ENCODE peak calls at places on chromosome 7, in nine cellular contexts. R is cardiac fibroblast, Z is IMR-90, A is HCT116, F is HFFc6, P is colonic mucosa, H is mesothelial cell of epicardium, V is epithelial cell of esophagus, S is kidney epithelial cell. N is an unnamed sample.

GRCh38 chr7:52741670-52742069 is 293.8 kb upstream of the POM121L12 start:
- DNase-seq in Z (no peak), V (no peak), A (no peak), H (no peak), P (no peak), F (no peak), R (no peak), S (no peak), N (no peak)

GRCh38 chr7:36819639-36820038 is 95.3 kb upstream of the AOAH start:
- DNase-seq in A (no peak), H (no peak), R (no peak), Z (no peak), P (no peak), F (no peak), S (no peak), V (no peak), N (no peak)

GRCh38 chr7:136657332-136657942 is 211.0 kb upstream of the CHRM2 start:
- DNase-seq in V (no peak), Z (peak), R (no peak), H (no peak), P (no peak), S (no peak), F (no peak), A (no peak), N (no peak)

GRCh38 chr7:72249106-72249505 is 163.0 kb downstream of the CALN1 start:
- DNase-seq in V (no peak), P (no peak), Z (no peak), S (no peak), R (no peak), A (no peak), F (no peak), H (no peak), N (no peak)

GRCh38 chr7:20329389-20330175 is 1.1 kb upstream of the ITGB8 start:
- DNase-seq in A (peak), R (peak), P (peak), Z (peak), F (peak), S (peak), H (peak), V (peak), N (no peak)

GRCh38 chr7:157352506-157352905 is 15.7 kb downstream of the DNAJB6 start:
- DNase-seq in S (no peak), R (no peak), F (no peak), P (no peak), A (no peak), H (no peak), V (no peak), Z (no peak), N (no peak)

GRCh38 chr7:132149801-132150310 is 426.4 kb downstream of the PLXNA4 start:
- DNase-seq in P (no peak), Z (no peak), H (no peak), F (no peak), S (no peak), R (no peak), A (no peak), V (no peak), N (peak)

GRCh38 chr7:26843696-26844095 is 20.7 kb downstream of the SKAP2 start:
- DNase-seq in A (peak), R (peak), S (no peak), F (no peak), P (no peak), H (no peak), Z (peak), V (peak), N (no peak)

GRCh38 chr7:131845573-131846337 is 289.3 kb upstream of the PODXL start:
- DNase-seq in H (no peak), R (no peak), V (no peak), Z (no peak), A (no peak), F (no peak), S (no peak), P (no peak), N (no peak)

GRCh38 chr7:117385340-117386124 is 41.8 kb downstream of the ASZ1 start:
- DNase-seq in R (peak), Z (peak), H (no peak), V (peak), S (no peak), P (no peak), A (peak), F (no peak), N (no peak)

GRCh38 chr7:80279760-80280159 is 145.1 kb downstream of the GNAI1 start:
- DNase-seq in P (no peak), F (no peak), V (no peak), A (no peak), R (peak), S (no peak), H (no peak), Z (no peak), N (no peak)

GRCh38 chr7:16064316-16064715 is 357.0 kb downstream of the CRPPA start:
- DNase-seq in A (no peak), F (no peak), S (no peak), P (no peak), V (no peak), H (no peak), Z (no peak), R (no peak), N (no peak)

GRCh38 chr7:100603697-100604077 is 1.5 kb downstream of the PCOLCE start:
- DNase-seq in S (no peak), R (peak), A (no peak), H (peak), F (peak), V (no peak), P (peak), Z (peak), N (no peak)

GRCh38 chr7:22751341-22751740 is 24.3 kb downstream of the IL6 start:
- DNase-seq in R (no peak), Z (no peak), P (no peak), F (no peak), V (no peak), H (no peak), A (no peak), S (no peak), N (no peak)

GRCh38 chr7:69656890-69657289 is 58.6 kb downstream of the AUTS2 start:
- DNase-seq in P (no peak), F (no peak), H (no peak), A (no peak), V (no peak), Z (no peak), S (no peak), R (no peak), N (no peak)

GRCh38 chr7:40015790-40016296 is 65.8 kb downstream of the CDK13 start:
- DNase-seq in A (no peak), Z (peak), H (no peak), V (peak), F (peak), R (peak), S (peak), P (peak), N (no peak)

GRCh38 chr7:114656471-114656870 is 241.9 kb downstream of the FOXP2 start:
- DNase-seq in V (no peak), H (no peak), Z (no peak), P (no peak), S (no peak), R (no peak), A (no peak), F (no peak), N (no peak)

GRCh38 chr7:55472928-55473725 is 99.2 kb downstream of the VOPP1 start:
- DNase-seq in V (peak), R (no peak), A (no peak), H (no peak), F (no peak), Z (no peak), P (no peak), S (no peak), N (no peak)

GRCh38 chr7:131188367-131189339 is 139.0 kb upstream of the MKLN1 start:
- DNase-seq in H (no peak), S (peak), F (peak), V (peak), Z (peak), P (no peak), R (peak), A (peak), N (no peak)

GRCh38 chr7:50502001-50502684 is 52.0 kb upstream of the FIGNL1 start:
- DNase-seq in Z (peak), A (no peak), R (peak), F (peak), P (peak), V (peak), S (peak), H (no peak), N (no peak)

DNA sequence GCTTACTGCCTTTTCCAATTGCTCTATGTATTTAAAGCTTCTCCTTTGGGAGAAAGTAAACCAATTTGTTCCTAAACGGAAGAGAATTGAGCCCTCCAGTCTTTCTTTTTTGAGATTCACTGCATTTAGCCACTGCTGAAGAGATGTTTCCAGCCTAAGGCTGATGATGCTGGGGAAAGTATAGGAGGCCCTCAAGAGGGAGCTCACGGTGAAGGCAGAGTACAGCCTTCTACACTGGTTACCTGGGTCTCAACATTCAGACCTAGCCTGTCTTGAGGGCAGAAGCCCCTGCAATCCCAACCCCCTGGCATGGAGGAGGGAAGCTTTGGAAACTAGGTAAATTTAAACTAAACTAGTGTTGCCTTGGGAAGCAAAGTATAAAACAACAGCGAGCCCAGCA is 316.7 kb upstream of the TPK1 start:
- DNase-seq in A (no peak), F (no peak), S (no peak), H (no peak), V (no peak), P (no peak), R (no peak), Z (no peak), N (no peak)
- TF ChIP-seq CTCF in A (no peak), F (no peak), S (no peak), H (no peak), V (no peak), P (no peak), R (no peak), Z (no peak), N (no peak)

GRCh38 chr7:75798770-75799169 is 14.8 kb downstream of the CCL24 start:
- DNase-seq in P (peak), Z (no peak), A (no peak), R (no peak), S (no peak), F (no peak), H (no peak), V (no peak), N (no peak)
- TF ChIP-seq CTCF in P (no peak), Z (no peak), A (no peak), R (no peak), S (no peak), F (no peak), H (no peak), V (no peak), N (no peak)

DNA sequence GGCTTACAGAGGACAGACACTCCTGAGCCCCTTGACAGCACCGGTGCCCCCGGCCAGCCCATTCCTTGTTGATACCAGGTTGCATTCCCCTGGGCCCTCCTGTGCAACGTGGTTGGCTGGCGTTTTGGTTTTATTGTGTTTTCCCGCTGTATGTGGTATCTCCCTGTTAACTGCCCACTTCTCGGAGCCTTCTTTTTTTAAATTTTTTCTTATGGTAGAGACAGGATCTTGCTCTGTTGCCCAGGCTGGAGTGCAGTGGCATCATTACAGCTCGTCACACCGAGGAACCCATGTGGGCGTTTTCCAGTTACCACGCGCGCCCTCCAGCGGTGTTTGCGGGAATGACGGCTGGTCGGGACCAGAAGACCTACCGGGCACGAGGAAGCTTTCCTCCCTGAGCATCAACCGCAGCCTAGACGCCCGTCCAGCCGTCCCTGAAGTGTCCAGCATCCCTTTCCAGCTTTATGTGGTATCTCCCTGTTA is 16.9 kb upstream of the ZFAND2A start:
- DNase-seq in Z (peak), A (peak), S (no peak), P (peak), H (peak), F (peak), V (peak), R (peak), N (peak)
- TF ChIP-seq CTCF in Z (peak), A (peak), S (peak), P (peak), H (peak), F (peak), V (peak), R (peak), N (peak)

DNA sequence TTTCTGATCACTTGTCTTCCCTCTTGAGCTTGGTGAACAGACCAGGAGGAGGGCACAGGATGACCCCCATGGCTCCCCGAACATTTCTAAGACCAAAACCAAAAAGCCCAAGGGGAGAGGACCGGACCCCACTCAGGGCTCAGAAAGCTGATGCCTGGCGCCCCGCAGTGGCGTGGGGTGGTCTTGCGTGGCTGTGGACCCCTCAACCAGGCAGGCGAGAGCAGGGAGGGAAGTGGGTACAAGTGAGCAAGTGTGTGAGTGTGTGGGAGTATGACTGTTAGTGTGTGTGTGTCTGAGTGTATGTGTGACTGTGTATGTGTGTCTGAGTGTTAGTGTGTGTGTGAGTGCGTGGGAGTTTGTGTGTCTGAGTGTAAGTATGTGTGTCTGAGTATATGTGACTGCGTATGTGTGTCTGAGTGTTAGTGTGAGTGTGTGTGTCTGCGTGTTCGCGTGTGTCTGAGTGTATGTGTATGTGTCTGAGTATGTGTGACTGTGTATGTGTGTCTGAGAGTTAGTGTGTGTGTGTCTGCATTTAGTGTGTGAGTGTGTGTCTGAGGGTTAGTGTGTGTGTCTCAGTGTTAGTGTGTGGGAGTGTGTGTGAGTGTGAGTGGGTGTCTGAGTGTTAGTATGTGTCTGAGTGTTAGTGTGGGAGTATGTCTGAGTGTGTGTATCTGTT is 34.0 kb upstream of the INSIG1 start:
- DNase-seq in S (no peak), H (no peak), R (no peak), P (no peak), Z (no peak), V (no peak), F (no peak), A (no peak), N (no peak)
- TF ChIP-seq CTCF in S (peak), H (no peak), R (no peak), P (no peak), Z (no peak), V (no peak), F (no peak), A (peak), N (peak)

DNA sequence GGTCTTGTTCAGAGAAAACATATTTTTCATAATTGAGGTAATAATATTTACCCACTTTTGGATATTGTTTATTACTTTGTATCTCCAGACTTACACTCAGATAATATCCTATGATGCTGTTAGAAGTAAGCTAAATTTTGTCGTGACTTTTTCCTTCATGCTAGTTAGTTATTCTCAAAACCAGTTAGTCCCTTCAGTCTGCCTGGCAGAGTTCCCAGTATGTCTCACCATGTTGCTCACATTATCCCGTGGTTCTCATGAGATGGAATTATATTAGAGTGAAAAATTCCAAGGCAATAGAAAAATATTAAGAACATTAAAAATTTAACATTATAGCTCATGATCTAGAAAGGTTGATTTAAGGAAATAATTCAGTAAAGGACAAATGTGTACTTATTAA is 81.5 kb upstream of the SMIM30 start:
- DNase-seq in F (peak), Z (peak), V (peak), H (no peak), A (no peak), S (no peak), P (no peak), R (peak), N (no peak)
- TF ChIP-seq CTCF in F (no peak), Z (no peak), V (no peak), H (no peak), A (no peak), S (no peak), P (no peak), R (no peak), N (no peak)

DNA sequence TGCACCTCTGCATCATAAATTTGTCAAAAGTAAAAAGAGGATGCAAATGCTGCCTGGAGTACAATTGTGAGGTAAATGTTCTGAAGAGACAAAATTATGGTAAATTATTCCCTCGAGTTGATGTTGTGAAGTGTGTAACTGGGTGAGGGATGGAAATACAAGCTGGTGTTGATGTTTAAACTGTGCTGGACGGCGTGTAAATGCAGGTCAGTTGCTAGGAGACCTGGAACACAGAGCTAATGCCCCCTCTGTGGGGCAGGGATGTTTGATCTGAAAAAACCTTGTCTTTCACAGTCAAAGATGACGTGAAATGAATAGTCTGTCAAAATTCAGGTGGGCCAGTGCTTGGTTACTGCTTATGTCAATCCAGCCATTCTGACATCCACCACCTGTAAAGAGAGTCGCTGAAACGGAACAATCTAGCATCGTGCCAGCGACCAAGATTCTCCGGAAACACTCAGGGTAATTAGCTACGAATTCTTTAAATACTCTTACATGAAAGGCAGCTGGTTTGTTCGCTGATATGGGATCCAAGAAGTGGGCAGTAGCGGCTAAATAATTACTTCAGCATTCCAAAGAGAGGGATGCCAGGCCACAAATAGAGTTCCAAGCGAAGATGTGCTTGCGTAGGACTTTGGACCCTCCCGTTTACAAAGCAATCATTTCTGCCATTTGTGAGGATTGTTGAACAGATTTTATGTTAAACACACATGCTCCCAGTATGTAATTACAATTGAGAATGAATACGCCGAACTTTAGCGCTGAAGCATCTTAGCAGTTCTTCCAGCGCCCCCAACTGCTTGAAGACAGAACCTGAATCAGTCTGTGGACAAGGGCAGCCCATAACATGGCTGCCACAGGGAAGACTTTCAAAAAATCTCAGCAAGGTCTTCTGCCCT is 7.4 kb upstream of the ASB4 start:
- DNase-seq in F (peak), A (no peak), V (peak), Z (peak), H (no peak), R (peak), P (peak), S (no peak), N (no peak)
- TF ChIP-seq CTCF in F (peak), A (peak), V (peak), Z (peak), H (no peak), R (peak), P (peak), S (peak), N (no peak)

DNA sequence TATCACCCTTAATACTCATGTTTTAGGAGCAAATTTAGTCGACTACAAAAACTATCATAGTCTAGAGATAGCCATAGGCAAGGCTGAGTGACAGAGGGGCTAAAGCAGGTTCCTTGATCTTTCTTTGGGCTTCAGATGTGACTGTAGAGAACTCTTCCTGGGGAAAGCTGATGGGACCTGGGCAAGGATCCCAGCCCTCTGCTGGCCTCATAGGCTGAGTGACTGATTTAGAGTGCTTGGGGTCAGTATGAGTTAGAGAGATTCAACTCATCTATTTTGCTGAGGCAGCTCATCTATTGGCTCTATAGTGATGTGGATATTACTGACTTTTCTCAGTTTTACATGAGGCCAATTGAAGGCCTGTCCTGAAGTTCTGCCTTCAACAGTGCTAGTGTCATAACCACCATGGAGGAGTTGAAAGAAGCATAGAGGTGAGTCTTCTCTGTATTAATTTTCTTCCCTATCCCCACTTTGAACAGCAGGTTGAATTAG is 81.6 kb downstream of the SAMD9 start:
- DNase-seq in Z (no peak), R (no peak), F (no peak), P (no peak), H (no peak), A (no peak), V (no peak), S (no peak), N (no peak)
- TF ChIP-seq CTCF in Z (no peak), R (no peak), F (no peak), P (no peak), H (no peak), A (no peak), V (no peak), S (no peak), N (no peak)